ENCODE peak calls at places on chromosome 21, in nine cellular contexts. W is IMR-90, E is suprapubic skin, K is body of pancreas, F is A549, V is right lobe of liver, U is ovary, C is endothelial cell of umbilical vein, M is sigmoid colon. G is an unnamed sample.

GRCh38 chr21:38599381-38599975 is 101.2 kb upstream of the ERG start:
- DNase-seq in W (no peak), V (no peak), M (no peak), U (no peak), C (no peak), E (no peak), F (no peak), K (no peak), G (no peak)

GRCh38 chr21:16509466-16509865 is 779.7 kb downstream of the USP25 start:
- DNase-seq in E (no peak), F (no peak), U (no peak), C (no peak), K (no peak), V (no peak), W (peak), M (no peak), G (no peak)

GRCh38 chr21:16535100-16535418 is 805.3 kb downstream of the USP25 start:
- DNase-seq in M (peak), U (peak), K (peak), F (no peak), W (peak), C (peak), V (peak), E (peak), G (peak)

GRCh38 chr21:39377444-39378050 is 28.7 kb upstream of the HMGN1 start:
- DNase-seq in C (peak), V (no peak), W (no peak), M (no peak), E (no peak), U (no peak), F (no peak), K (no peak), G (no peak)

GRCh38 chr21:37639756-37640155 is 273.2 kb downstream of the DYRK1A start:
- DNase-seq in U (no peak), W (no peak), F (no peak), M (no peak), E (no peak), C (peak), V (no peak), K (no peak), G (no peak)

GRCh38 chr21:38027901-38028300 is 111.6 kb upstream of the KCNJ6 start:
- DNase-seq in U (no peak), M (no peak), F (peak), V (no peak), K (no peak), C (peak), E (no peak), W (no peak), G (peak)

GRCh38 chr21:20902511-20902910 is 95.7 kb upstream of the NCAM2 start:
- DNase-seq in F (no peak), U (no peak), K (no peak), E (no peak), W (no peak), M (no peak), C (no peak), V (no peak), G (no peak)

GRCh38 chr21:22710725-22711124 is 1712.5 kb downstream of the NCAM2 start:
- DNase-seq in M (no peak), F (no peak), E (no peak), V (no peak), K (no peak), C (peak), U (no peak), W (no peak), G (no peak)

GRCh38 chr21:16218682-16219343 is 489.0 kb downstream of the USP25 start:
- DNase-seq in C (no peak), M (no peak), E (no peak), V (no peak), K (no peak), U (no peak), F (no peak), W (no peak), G (no peak)

GRCh38 chr21:35149698-35150097 is 100.6 kb upstream of the RUNX1 start:
- DNase-seq in C (no peak), W (peak), K (no peak), F (no peak), U (no peak), V (no peak), E (no peak), M (no peak), G (no peak)

GRCh38 chr21:37636152-37636860 is 269.7 kb downstream of the DYRK1A start:
- DNase-seq in M (no peak), U (no peak), E (no peak), V (no peak), F (peak), K (no peak), C (peak), W (peak), G (no peak)

GRCh38 chr21:14985306-14985705 is 79.5 kb downstream of the NRIP1 start:
- DNase-seq in W (no peak), U (no peak), V (no peak), F (no peak), C (no peak), K (no peak), M (no peak), E (no peak), G (no peak)

GRCh38 chr21:37415938-37416337 is 49.4 kb downstream of the DYRK1A start:
- DNase-seq in W (no peak), M (no peak), V (no peak), E (no peak), U (no peak), K (no peak), F (no peak), C (no peak), G (no peak)

GRCh38 chr21:25625036-25625435 is 14.0 kb upstream of the JAM2 start:
- DNase-seq in W (peak), K (no peak), E (no peak), U (no peak), M (no peak), F (no peak), C (no peak), V (no peak), G (no peak)

GRCh38 chr21:34813266-34813886 is 144.6 kb downstream of the CLIC6 start:
- DNase-seq in M (no peak), E (no peak), C (no peak), U (no peak), K (no peak), W (peak), V (no peak), F (no peak), G (no peak)

GRCh38 chr21:35232545-35233176 is 183.6 kb upstream of the RUNX1 start:
- DNase-seq in F (no peak), C (peak), V (no peak), U (no peak), W (peak), M (no peak), K (peak), E (no peak), G (peak)

GRCh38 chr21:38297193-38297592 is 40.4 kb downstream of the KCNJ15 start:
- DNase-seq in E (no peak), U (no peak), K (no peak), F (no peak), W (peak), C (peak), M (no peak), V (no peak), G (no peak)

GRCh38 chr21:27802816-27803475 is 836.1 kb upstream of the ADAMTS5 start:
- DNase-seq in W (peak), K (no peak), M (no peak), U (no peak), C (peak), E (no peak), F (no peak), V (no peak), G (peak)

DNA sequence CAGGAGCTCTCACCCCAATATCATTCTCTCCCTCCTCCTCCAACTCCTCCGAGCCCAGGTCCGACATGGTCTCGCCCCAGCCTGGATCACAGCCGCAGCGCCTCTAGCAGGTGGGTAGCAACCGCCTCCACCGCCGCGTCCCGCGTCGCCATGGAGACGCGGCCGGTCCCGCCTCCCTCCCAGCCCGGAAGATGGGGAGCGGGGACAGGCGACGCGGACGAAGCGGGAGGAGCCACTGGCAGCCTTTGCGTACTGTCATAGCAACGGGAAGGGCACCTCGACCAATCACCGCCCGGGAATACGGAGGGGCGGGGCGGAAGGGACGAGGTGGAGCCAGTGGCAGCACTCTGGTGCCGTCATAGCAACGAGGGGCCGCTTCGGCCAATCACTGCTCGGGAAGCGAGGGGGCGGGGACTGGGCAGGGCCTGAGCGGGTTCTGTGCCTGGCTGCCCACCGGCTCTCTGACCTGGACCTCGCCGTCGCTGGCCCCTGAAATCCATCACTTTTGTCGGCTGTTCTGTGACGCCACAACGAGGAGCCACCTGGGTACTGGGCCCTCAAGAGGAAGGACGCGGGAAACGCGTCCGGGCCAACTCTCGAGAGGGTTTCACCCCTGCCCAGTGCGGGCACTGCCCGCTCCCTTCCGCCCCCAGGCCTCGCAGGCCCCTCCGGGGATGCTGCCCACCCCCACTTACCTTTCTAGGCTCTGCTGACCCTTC is at the start of gene RSPH1:
- DNase-seq in M (peak), C (peak), K (peak), F (peak), E (peak), W (peak), U (peak), V (peak), G (peak)
- TF ChIP-seq POLR2A in M (peak), C (no peak), K (peak), F (peak), E (peak), W (no peak), U (peak), V (peak), G (peak)

DNA sequence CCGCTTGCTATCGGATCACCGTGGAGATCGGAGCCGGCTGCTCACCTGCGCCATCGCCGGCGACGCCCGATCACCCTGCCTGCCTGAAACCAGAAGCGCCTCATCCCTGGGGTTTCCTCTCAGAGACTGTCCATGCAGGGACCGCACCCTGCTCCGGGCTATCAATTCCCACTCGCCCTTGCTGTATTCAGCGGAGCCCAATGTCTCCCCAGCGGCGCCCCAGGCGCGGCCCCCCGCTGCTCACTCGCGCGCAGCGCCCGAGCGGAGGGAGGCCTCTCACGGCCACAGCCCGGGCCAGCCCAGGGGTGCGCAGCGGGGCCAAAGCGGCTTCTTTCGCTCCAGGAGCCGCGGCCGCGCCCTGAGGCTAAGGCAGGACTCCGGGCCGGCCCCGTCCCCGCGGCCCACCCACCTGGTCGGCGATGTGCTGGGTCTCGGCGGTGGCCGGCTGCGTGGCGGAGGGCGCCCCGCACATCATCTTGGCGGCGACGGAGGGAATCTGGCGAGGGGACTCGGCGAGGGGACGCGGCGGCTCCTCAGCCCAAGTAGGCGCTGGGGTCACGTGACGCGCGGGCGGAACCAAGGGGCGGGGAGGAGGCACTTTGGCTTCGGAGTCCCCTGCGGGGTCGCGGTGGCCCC is at the start of gene CSTB:
- DNase-seq in V (peak), K (peak), F (peak), M (peak), U (peak), W (peak), C (peak), E (peak), G (no peak)
- TF ChIP-seq POLR2A in V (peak), K (peak), F (peak), M (peak), U (peak), W (peak), C (peak), E (peak), G (peak)

GRCh38 chr21:32392880-32393676 is at the start of gene URB1:
- DNase-seq in F (peak), V (peak), W (peak), K (peak), U (peak), C (peak), E (peak), M (peak), G (peak)
- TF ChIP-seq POLR2A in F (peak), V (peak), W (no peak), K (peak), U (peak), C (peak), E (peak), M (peak), G (peak)

GRCh38 chr21:44874497-44875331 is 1.2 kb upstream of the PTTG1IP start:
- DNase-seq in M (peak), K (peak), V (peak), U (peak), C (peak), E (peak), W (no peak), F (no peak), G (no peak)
- TF ChIP-seq POLR2A in M (no peak), K (peak), V (peak), U (no peak), C (peak), E (peak), W (no peak), F (no peak), G (no peak)

GRCh38 chr21:41506005-41506404 is 2.0 kb downstream of the TMPRSS2 start:
- DNase-seq in V (no peak), C (no peak), K (peak), U (no peak), F (no peak), M (no peak), E (no peak), W (no peak), G (no peak)

GRCh38 chr21:41509206-41509496 is 1.2 kb upstream of the TMPRSS2 start:
- DNase-seq in K (no peak), C (no peak), E (no peak), U (no peak), F (no peak), W (no peak), M (no peak), V (no peak), G (no peak)

GRCh38 chr21:41506526-41507520 is 1.1 kb downstream of the TMPRSS2 start:
- DNase-seq in E (no peak), K (peak), F (no peak), W (no peak), C (no peak), M (no peak), V (no peak), U (no peak), G (no peak)

GRCh38 chr21:41508415-41509205 is 652 bp upstream of the TMPRSS2 start:
- DNase-seq in V (no peak), C (no peak), K (no peak), E (no peak), M (no peak), F (no peak), U (no peak), W (no peak), G (no peak)

DNA sequence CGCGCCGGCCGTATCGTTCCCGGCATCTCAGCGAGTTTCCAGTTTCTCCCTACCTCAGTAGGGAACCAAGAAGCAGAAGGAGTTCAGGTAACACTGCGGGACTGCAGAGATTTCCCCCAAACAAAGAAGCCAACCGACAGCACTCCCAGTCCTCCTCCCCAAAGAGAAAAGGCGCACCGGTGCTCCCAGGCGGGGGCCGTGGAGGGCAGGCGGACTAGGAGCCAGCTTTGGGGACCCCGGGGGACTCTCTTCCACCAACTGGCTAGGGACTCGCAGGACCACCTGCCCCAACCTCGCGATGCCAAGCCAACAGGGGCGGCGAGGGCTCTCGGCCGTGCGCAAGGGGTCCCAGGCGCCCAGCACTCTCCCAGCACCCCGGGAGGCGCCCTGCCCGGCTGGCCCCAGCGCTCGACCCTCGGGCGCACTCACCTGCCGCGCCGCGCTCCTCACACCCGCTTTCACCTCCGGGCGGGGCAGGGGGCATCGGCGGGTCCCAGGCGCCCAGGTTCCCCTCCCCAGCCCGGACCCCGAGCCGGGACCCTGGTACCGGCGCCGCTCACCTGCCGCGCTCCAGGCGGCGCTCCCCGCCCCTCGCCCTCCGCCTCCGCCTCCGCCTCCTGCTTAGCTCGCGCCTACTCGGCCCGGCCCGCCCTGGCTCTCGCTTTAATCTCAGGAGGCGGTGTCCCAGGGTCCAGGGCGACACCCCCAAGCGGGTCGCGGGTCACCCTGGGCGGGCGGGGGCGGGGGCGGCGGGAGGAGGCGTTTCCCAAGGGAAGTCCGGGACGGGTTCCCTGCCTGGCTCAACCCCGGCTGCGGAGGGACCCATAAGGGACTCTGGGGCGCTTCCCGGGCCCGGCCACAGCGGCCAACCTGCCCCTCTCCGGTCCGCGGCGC is at the start of gene TMPRSS2:
- DNase-seq in K (peak), M (no peak), V (peak), E (no peak), W (no peak), U (no peak), C (no peak), F (no peak), G (no peak)
- TF ChIP-seq POLR2A in K (peak), M (no peak), V (peak), E (no peak), W (no peak), U (no peak), C (no peak), F (no peak), G (no peak)

GRCh38 chr21:36385233-36385908 is at the start of gene CHAF1B:
- DNase-seq in F (peak), E (peak), U (peak), M (peak), C (peak), K (peak), V (peak), W (peak), G (peak)
- TF ChIP-seq POLR2A in F (peak), E (no peak), U (peak), M (no peak), C (peak), K (peak), V (peak), W (peak), G (peak)

GRCh38 chr21:46323227-46323709 is 402 bp downstream of the C21orf58 start:
- DNase-seq in M (peak), W (no peak), F (no peak), V (no peak), U (no peak), C (no peak), E (no peak), K (no peak), G (no peak)

GRCh38 chr21:46322351-46323226 is 1.1 kb downstream of the C21orf58 start:
- DNase-seq in W (peak), E (no peak), C (peak), M (no peak), U (peak), F (no peak), K (no peak), V (peak), G (no peak)

GRCh38 chr21:46325073-46325912 is 1.3 kb downstream of the PCNT start:
- DNase-seq in C (peak), K (peak), V (peak), M (peak), U (peak), W (peak), E (no peak), F (peak), G (peak)

GRCh38 chr21:46324390-46325072 is 575 bp downstream of the PCNT start:
- DNase-seq in K (peak), W (peak), M (peak), F (peak), E (peak), V (peak), C (peak), U (peak), G (peak)

GRCh38 chr21:46323710-46324389 is at the start of the genes C21orf58 and PCNT:
- DNase-seq in M (peak), U (peak), C (peak), W (peak), E (peak), F (peak), K (peak), V (peak), G (peak)
- TF ChIP-seq POLR2A in M (no peak), U (no peak), C (peak), W (peak), E (peak), F (peak), K (peak), V (no peak), G (peak)

GRCh38 chr21:28992526-28993292 is at the start of gene LTN1:
- DNase-seq in E (peak), M (peak), C (peak), W (peak), U (peak), K (peak), F (peak), V (peak), G (peak)
- TF ChIP-seq POLR2A in E (peak), M (peak), C (peak), W (peak), U (peak), K (peak), F (peak), V (peak), G (peak)